ENCODE peak calls at places on chromosome 21, in six cellular contexts. U is IMR-90, P is adrenal gland, X is PC-9, G is hepatocyte, S is A673. V is an unnamed sample.

GRCh38 chr21:15820857-15821256 is 91.1 kb downstream of the USP25 start:
- DNase-seq in U (peak; percentile 47), S (no peak), X (no peak), G (no peak), P (no peak), V (no peak)

GRCh38 chr21:44761747-44762208 is 39.8 kb downstream of the UBE2G2 start:
- DNase-seq in P (no peak), X (no peak), S (no peak), U (no peak), G (no peak), V (no peak)

GRCh38 chr21:16198546-16198945 is 468.8 kb downstream of the USP25 start:
- DNase-seq in P (no peak), G (no peak), S (no peak), X (no peak), U (no peak), V (no peak)

GRCh38 chr21:28826569-28826968 is 166.1 kb downstream of the LTN1 start:
- DNase-seq in S (no peak), X (no peak), P (no peak), U (no peak), G (no peak), V (no peak)

GRCh38 chr21:22260274-22260673 is 1262.1 kb downstream of the NCAM2 start:
- DNase-seq in S (no peak), U (no peak), G (no peak), X (no peak), P (no peak), V (no peak)

GRCh38 chr21:27555996-27556395 is 589.1 kb upstream of the ADAMTS5 start:
- DNase-seq in P (no peak), G (no peak), S (no peak), X (no peak), U (no peak), V (no peak)

GRCh38 chr21:28916150-28916893 is 76.4 kb downstream of the LTN1 start:
- DNase-seq in X (no peak), U (no peak), S (no peak), P (no peak), G (no peak), V (no peak)

GRCh38 chr21:25300632-25301031 is 306.6 kb downstream of the MRPL39 start:
- DNase-seq in P (no peak), S (no peak), G (no peak), X (no peak), U (no peak), V (no peak)

GRCh38 chr21:17352937-17353655 is 159.7 kb upstream of the CXADR start:
- DNase-seq in P (no peak), U (no peak), X (no peak), S (no peak), G (no peak), V (no peak)

GRCh38 chr21:46228345-46229051 is at the start of gene LSS:
- DNase-seq in P (peak; percentile 99), X (peak; percentile 97), G (peak; percentile 100), U (peak; percentile 97), S (peak; percentile 99), V (peak; percentile 100)

GRCh38 chr21:46223217-46223616 is 5.4 kb downstream of the LSS start:
- DNase-seq in G (no peak), S (no peak), X (no peak), U (no peak), P (no peak), V (no peak)

GRCh38 chr21:46226920-46227599 is 1.5 kb downstream of the LSS start:
- DNase-seq in P (no peak), G (peak; percentile 36), U (peak; percentile 78), S (peak; percentile 39), X (peak; percentile 5), V (no peak)

GRCh38 chr21:46227811-46228344 is 696 bp downstream of the LSS start:
- DNase-seq in S (no peak), G (peak; percentile 38), U (no peak), X (no peak), P (no peak), V (no peak)

GRCh38 chr21:46226146-46226545 is 2.4 kb downstream of the LSS start:
- DNase-seq in S (no peak), U (peak; percentile 19), X (no peak), P (no peak), G (no peak), V (no peak)
- H3K4me3 ChIP-seq in S (peak overlapping the region; percentile 92), U (no peak overlapping the region), X (no peak overlapping the region), P (peak overlapping the region; percentile 94), G (peak overlapping the region; percentile 84), V (no peak overlapping the region)

GRCh38 chr21:33051925-33052324 is 18.0 kb upstream of the OLIG1 start:
- DNase-seq in P (no peak), S (no peak), G (no peak), X (no peak), U (no peak), V (no peak)

GRCh38 chr21:33041981-33042380 is 16.2 kb downstream of the OLIG2 start:
- DNase-seq in U (peak; percentile 52), S (no peak), X (no peak), G (no peak), P (no peak), V (no peak)

GRCh38 chr21:33042812-33043211 is 17.1 kb downstream of the OLIG2 start:
- DNase-seq in X (no peak), P (no peak), U (peak; percentile 97), G (no peak), S (peak; percentile 21), V (peak; percentile 77)

GRCh38 chr21:33046455-33046854 is 20.7 kb downstream of the OLIG2 start:
- DNase-seq in X (no peak), S (no peak), G (no peak), U (no peak), P (no peak), V (no peak)

GRCh38 chr21:33047231-33047630 is 21.5 kb downstream of the OLIG2 start:
- DNase-seq in U (peak; percentile 72), P (peak; percentile 62), G (no peak), X (no peak), S (no peak), V (peak; percentile 90)
- H3K27me3 ChIP-seq in U (peaks cover 25% of the 10 kb centered on the region), P (no peaks in the 10 kb centered on the region), G (peaks cover 47% of the 10 kb centered on the region), X (peaks cover 68% of the 10 kb centered on the region), S (peaks cover 88% of the 10 kb centered on the region), V (no peaks in the 10 kb centered on the region)

GRCh38 chr21:30168086-30168485 is 1.5 kb upstream of the CLDN17 start:
- DNase-seq in X (no peak), S (no peak), U (no peak), G (no peak), P (no peak), V (no peak)
- H3K9me3 ChIP-seq in X (no peaks in the 10 kb centered on the region), S (no peaks in the 10 kb centered on the region), U (peaks cover 7% of the 10 kb centered on the region), G (no peaks in the 10 kb centered on the region), P (no peaks in the 10 kb centered on the region), V (no peaks in the 10 kb centered on the region)

GRCh38 chr21:42219606-42220137 is 732 bp downstream of the ABCG1 start:
- DNase-seq in S (peak; percentile 27), G (peak; percentile 37), P (peak; percentile 55), X (no peak), U (peak; percentile 5), V (no peak)
- H3K4me3 ChIP-seq in S (peak overlapping the region; percentile 64), G (peak overlapping the region; percentile 22), P (peak overlapping the region; percentile 88), X (peak overlapping the region; percentile 86), U (peak overlapping the region; percentile 43), V (peak overlapping the region; percentile 45)

GRCh38 chr21:36661511-36662309 is 37.2 kb upstream of the SIM2 start:
- DNase-seq in G (peak; percentile 43), X (no peak), P (peak; percentile 56), U (peak; percentile 48), S (peak; percentile 55), V (peak; percentile 57)

GRCh38 chr21:36665806-36666205 is 33.1 kb upstream of the SIM2 start:
- DNase-seq in U (no peak), G (no peak), S (no peak), P (no peak), X (no peak), V (no peak)

GRCh38 chr21:36663033-36663855 is 35.7 kb upstream of the SIM2 start:
- DNase-seq in S (peak; percentile 63), X (no peak), G (no peak), P (no peak), U (peak; percentile 33), V (no peak)

GRCh38 chr21:36668713-36669112 is 30.2 kb upstream of the SIM2 start:
- DNase-seq in S (no peak), X (no peak), U (no peak), P (no peak), G (no peak), V (no peak)

DNA sequence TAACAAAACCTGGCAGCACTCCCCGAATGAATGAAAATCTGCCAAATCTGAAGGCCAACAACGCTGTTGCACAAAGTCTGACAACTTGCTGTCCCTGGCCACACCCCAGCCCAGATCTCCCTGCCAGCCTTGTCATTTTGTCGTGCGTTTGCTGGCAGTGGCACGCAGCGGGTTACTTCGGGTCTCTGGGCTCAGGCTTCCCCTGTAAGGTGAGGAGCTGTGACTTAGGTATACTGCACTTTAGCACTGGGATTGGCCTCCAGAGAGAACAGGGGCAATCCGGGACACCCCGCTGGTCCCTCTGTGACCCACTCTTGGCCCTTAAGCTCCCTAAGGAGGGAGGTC is 34.3 kb upstream of the SIM2 start:
- DNase-seq in U (no peak), S (no peak), G (no peak), P (no peak), X (no peak), V (no peak)
- H3K27me3 ChIP-seq in U (peaks cover 54% of the 10 kb centered on the region), S (no peaks in the 10 kb centered on the region), G (no peaks in the 10 kb centered on the region), P (peaks cover 26% of the 10 kb centered on the region), X (no peaks in the 10 kb centered on the region), V (no peaks in the 10 kb centered on the region)

GRCh38 chr21:40563845-40564717 is 282.9 kb downstream of the DSCAM start:
- DNase-seq in X (no peak), P (no peak), G (peak; percentile 46), S (no peak), U (no peak), V (no peak)
- H3K9me3 ChIP-seq in X (no peaks in the 10 kb centered on the region), P (no peaks in the 10 kb centered on the region), G (no peaks in the 10 kb centered on the region), S (peaks cover 15% of the 10 kb centered on the region), U (peaks cover 21% of the 10 kb centered on the region), V (no peaks in the 10 kb centered on the region)

GRCh38 chr21:35316456-35316855 is 267.4 kb upstream of the RUNX1 start:
- DNase-seq in G (no peak), P (no peak), S (no peak), U (no peak), X (no peak), V (no peak)
- H3K4me3 ChIP-seq in G (no peak overlapping the region), P (no peak overlapping the region), S (no peak overlapping the region), U (no peak overlapping the region), X (no peak overlapping the region), V (no peak overlapping the region)

DNA sequence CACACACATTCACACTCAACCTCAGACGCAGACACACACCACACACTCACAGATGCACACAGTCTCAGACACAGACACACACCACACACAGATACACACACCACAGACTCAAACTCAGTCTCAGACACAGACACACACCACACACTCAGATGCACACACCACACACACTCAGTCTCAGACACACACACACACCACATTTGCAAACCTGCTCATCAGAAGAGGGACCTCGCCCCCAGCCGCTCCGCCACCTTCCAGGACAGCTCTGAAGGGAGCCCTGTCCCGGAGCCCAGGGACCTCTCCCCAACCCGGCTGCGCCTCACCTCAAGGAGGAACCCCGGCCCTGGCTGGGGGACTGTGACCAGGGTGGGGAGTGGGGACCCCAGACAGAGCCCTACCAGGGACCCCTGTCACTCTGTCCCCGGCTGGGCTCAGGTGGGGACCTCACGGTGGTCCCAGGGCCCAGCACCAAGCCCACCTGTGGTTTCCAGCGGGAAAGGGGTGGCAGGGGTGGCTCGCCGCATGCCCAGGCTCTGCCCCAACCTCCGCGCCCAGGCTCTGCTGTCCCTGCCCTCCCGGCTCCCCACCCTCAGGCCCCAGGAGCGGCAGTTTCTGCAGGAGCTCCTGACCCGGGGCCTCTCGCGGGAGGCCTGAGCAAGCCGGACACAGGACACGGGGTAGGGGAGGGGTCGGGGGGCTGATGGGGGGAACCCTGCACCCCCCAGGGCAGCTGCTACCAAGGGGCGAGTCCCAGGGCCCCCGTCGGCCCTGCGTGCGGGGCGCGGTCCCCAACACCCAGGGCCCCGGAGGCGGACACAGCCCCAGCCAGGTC is 701 bp upstream of the COL6A2 start:
- DNase-seq in S (no peak), P (peak; percentile 9), U (no peak), G (peak; percentile 14), X (no peak), V (peak; percentile 53)
- H3K27me3 ChIP-seq in S (peaks cover 2% of the 10 kb centered on the region), P (peaks cover 15% of the 10 kb centered on the region), U (no peaks in the 10 kb centered on the region), G (peaks cover 23% of the 10 kb centered on the region), X (no peaks in the 10 kb centered on the region), V (no peaks in the 10 kb centered on the region)